ENCODE peak calls at places on chromosomes 4 and X, in six cellular contexts. V, A, I, P, Q and B are unnamed samples.

GRCh38 chr4:185708348-185708747 is 103.6 kb downstream of the SORBS2 start:
- DNase-seq in V (peak), A (peak), I (no peak), P (no peak), Q (peak), B (no peak)

GRCh38 chrX:132023117-132023895 is at the start of gene STK26:
- DNase-seq in V (peak), A (peak), I (peak), P (peak), Q (no peak), B (peak)

GRCh38 chr4:169030575-169030982 is 20.5 kb upstream of the CBR4 start:
- DNase-seq in V (no peak), A (peak), I (no peak), P (no peak), Q (peak), B (no peak)

GRCh38 chr4:154807042-154807630 is 26.1 kb downstream of the RBM46 start:
- DNase-seq in V (peak), A (peak), I (peak), P (no peak), Q (peak), B (no peak)

GRCh38 chrX:123859409-123859827 is 435 bp upstream of the XIAP start:
- DNase-seq in V (no peak), A (no peak), I (no peak), P (no peak), Q (no peak), B (peak)

GRCh38 chr4:25356068-25356467 is 21.0 kb upstream of the ANAPC4 start:
- DNase-seq in V (no peak), A (no peak), I (no peak), P (no peak), Q (no peak), B (no peak)

GRCh38 chr4:124757121-124757520 is 44.6 kb upstream of the ANKRD50 start:
- DNase-seq in V (peak), A (no peak), I (no peak), P (no peak), Q (peak), B (no peak)

GRCh38 chr4:170465434-170465833 is 375.7 kb upstream of the AADAT start:
- DNase-seq in V (no peak), A (no peak), I (no peak), P (no peak), Q (no peak), B (no peak)

GRCh38 chr4:139798456-139798855 is 132.8 kb downstream of the MGST2 start:
- DNase-seq in V (no peak), A (no peak), I (no peak), P (no peak), Q (peak), B (no peak)

GRCh38 chr4:8532245-8532781 is 47.9 kb upstream of the GPR78 start:
- DNase-seq in V (no peak), A (no peak), I (no peak), P (no peak), Q (no peak), B (no peak)

GRCh38 chr4:87019243-87019817 is 84.5 kb downstream of the AFF1 start:
- DNase-seq in V (no peak), A (no peak), I (no peak), P (no peak), Q (no peak), B (no peak)

GRCh38 chr4:80948995-80949394 is 81.5 kb upstream of the BMP3 start:
- DNase-seq in V (no peak), A (no peak), I (no peak), P (no peak), Q (no peak), B (no peak)

GRCh38 chr4:73705056-73705432 is 35.3 kb upstream of the CXCL8 start:
- DNase-seq in V (peak), A (no peak), I (no peak), P (no peak), Q (peak), B (no peak)

GRCh38 chr4:168683595-168683994 is 186.7 kb downstream of the PALLD start:
- DNase-seq in V (no peak), A (no peak), I (no peak), P (no peak), Q (peak), B (no peak)

GRCh38 chr4:89894654-89895652 is at the start of gene MMRN1:
- DNase-seq in V (no peak), A (peak), I (peak), P (peak), Q (no peak), B (no peak)

GRCh38 chr4:141464366-141464765 is 172.0 kb upstream of the IL15 start:
- DNase-seq in V (no peak), A (no peak), I (no peak), P (no peak), Q (no peak), B (no peak)

GRCh38 chr4:174707897-174708296 is 121.2 kb downstream of the GLRA3 start:
- DNase-seq in V (no peak), A (no peak), I (no peak), P (no peak), Q (no peak), B (no peak)

GRCh38 chr4:108483077-108483476 is 137.3 kb upstream of the RPL34 start:
- DNase-seq in V (no peak), A (no peak), I (peak), P (peak), Q (no peak), B (no peak)

GRCh38 chrX:110210417-110211139 is 107.3 kb downstream of the AMMECR1 start:
- DNase-seq in V (no peak), A (peak), I (no peak), P (no peak), Q (peak), B (no peak)

GRCh38 chr4:103008875-103009729 is 10.4 kb downstream of the SLC9B1 start:
- DNase-seq in V (peak), A (peak), I (peak), P (peak), Q (peak), B (no peak)

GRCh38 chrX:130772313-130773140 is 130.5 kb downstream of the ENOX2 start:
- DNase-seq in V (peak), A (peak), I (peak), P (no peak), Q (peak), B (no peak)

GRCh38 chrX:3262906-3263305 is 83.5 kb downstream of the MXRA5 start:
- DNase-seq in V (peak), A (peak), I (no peak), P (no peak), Q (peak), B (no peak)

GRCh38 chrX:3962511-3963350 is 249.3 kb upstream of the PRKX start:
- DNase-seq in V (peak), A (peak), I (peak), P (no peak), Q (peak), B (no peak)

GRCh38 chr4:10336471-10336870 is 120.8 kb downstream of the ZNF518B start:
- DNase-seq in V (no peak), A (no peak), I (no peak), P (no peak), Q (no peak), B (no peak)

GRCh38 chr4:172411180-172411579 is 598.0 kb downstream of the GALNTL6 start:
- DNase-seq in V (no peak), A (no peak), I (no peak), P (no peak), Q (no peak), B (no peak)

GRCh38 chrX:40855411-40855810 is 120.1 kb upstream of the MED14 start:
- DNase-seq in V (no peak), A (no peak), I (no peak), P (no peak), Q (no peak), B (no peak)